ENCODE peak calls at places on chromosomes 11 and 22, in five cellular contexts. Z, K, T, P and Y are unnamed samples. For H3K9me3, the result is how much of the 10 kb centered on the place peaks cover.

GRCh38 chr11:44694443-44694842 is 32.3 kb upstream of the TSPAN18 start:
- DNase-seq in T (peak), K (no peak), P (no peak), Z (peak), Y (no peak)

GRCh38 chr11:114358711-114359110 is 41.6 kb downstream of the C11orf71 start:
- DNase-seq in T (no peak), K (no peak), P (no peak), Z (no peak), Y (no peak)

GRCh38 chr11:69890476-69890875 is 71.3 kb upstream of the FGF3 start:
- DNase-seq in Z (no peak), K (no peak), P (no peak), T (no peak), Y (no peak)

GRCh38 chr11:57324154-57324885 is 432 bp downstream of the TNKS1BP1 start:
- DNase-seq in P (peak), K (peak), Z (no peak), T (no peak), Y (peak)

GRCh38 chr11:129749141-129749540 is 66.5 kb upstream of the TMEM45B start:
- DNase-seq in K (no peak), P (no peak), T (no peak), Z (no peak), Y (no peak)

GRCh38 chr11:61777234-61778090 is 14.9 kb downstream of the TMEM258 start:
- DNase-seq in K (peak), P (peak), Z (no peak), T (peak), Y (peak)

GRCh38 chr11:116404143-116404800 is 368.5 kb downstream of the BUD13 start:
- DNase-seq in T (no peak), K (no peak), Z (no peak), P (no peak), Y (no peak)

GRCh38 chr11:64136767-64137166 is 29.1 kb downstream of the MACROD1 start:
- DNase-seq in K (peak), P (no peak), Z (no peak), T (no peak), Y (no peak)

GRCh38 chr22:45235851-45236342 is 4.8 kb downstream of the KIAA0930 start:
- DNase-seq in K (no peak), T (no peak), P (no peak), Z (peak), Y (no peak)

GRCh38 chr22:32827061-32827602 is 25.6 kb downstream of the TIMP3 start:
- DNase-seq in K (no peak), P (no peak), T (no peak), Z (no peak), Y (no peak)

GRCh38 chr22:32826537-32826936 is 25.0 kb downstream of the TIMP3 start:
- DNase-seq in K (no peak), P (no peak), Z (no peak), T (no peak), Y (no peak)

GRCh38 chr22:32829451-32829851 is 27.9 kb downstream of the TIMP3 start:
- DNase-seq in K (no peak), P (no peak), T (no peak), Z (no peak), Y (no peak)

GRCh38 chr22:32828561-32828960 is 27.1 kb downstream of the TIMP3 start:
- DNase-seq in K (no peak), Z (no peak), P (no peak), T (no peak), Y (no peak)

GRCh38 chr22:32828150-32828549 is 26.6 kb downstream of the TIMP3 start:
- DNase-seq in T (no peak), P (no peak), Z (no peak), K (no peak), Y (no peak)
- H3K27ac ChIP-seq in T (no peak), P (no peak), Z (no peak), K (no peak), Y (no peak)

GRCh38 chr22:47332246-47332980 is 570.0 kb downstream of the TBC1D22A start:
- DNase-seq in Z (no peak), T (no peak), P (no peak), K (no peak), Y (no peak)
- H3K9me3 ChIP-seq in Z (under half), T (under half), P (under half), K (under half), Y (half or more)

DNA sequence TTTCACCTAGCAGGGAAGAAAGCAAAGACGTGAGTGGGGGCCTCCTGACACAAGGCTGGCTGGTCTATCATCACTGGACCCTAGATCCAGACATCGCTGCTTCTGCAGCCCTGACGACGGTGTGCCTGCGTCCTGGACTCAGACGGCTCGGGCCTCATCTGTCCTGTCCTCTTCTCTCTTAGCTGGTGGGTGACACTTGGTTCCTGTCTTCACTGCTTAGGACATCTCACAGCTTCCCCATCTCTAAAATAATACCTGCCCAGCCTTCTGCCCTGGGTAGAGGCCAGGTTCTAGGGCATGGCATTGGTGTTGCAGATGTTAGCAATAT is 41.3 kb downstream of the APOL1 start:
- DNase-seq in P (no peak), K (no peak), Z (no peak), T (no peak), Y (no peak)
- H3K4me3 ChIP-seq in P (no peak), K (no peak), Z (no peak), T (no peak), Y (no peak)

GRCh38 chr11:119077839-119078238 is 6.8 kb upstream of the HMBS start:
- DNase-seq in K (no peak), Z (no peak), P (no peak), T (no peak), Y (no peak)

GRCh38 chr11:119084663-119085522 is at the start of gene HMBS:
- DNase-seq in Z (peak), T (peak), K (peak), P (peak), Y (peak)

GRCh38 chr11:119078675-119079420 is 5.8 kb upstream of the HMBS start:
- DNase-seq in Z (no peak), K (no peak), P (no peak), T (no peak), Y (no peak)

GRCh38 chr11:119085523-119085878 is 820 bp downstream of the HMBS start:
- DNase-seq in T (no peak), P (no peak), K (no peak), Z (no peak), Y (no peak)

DNA sequence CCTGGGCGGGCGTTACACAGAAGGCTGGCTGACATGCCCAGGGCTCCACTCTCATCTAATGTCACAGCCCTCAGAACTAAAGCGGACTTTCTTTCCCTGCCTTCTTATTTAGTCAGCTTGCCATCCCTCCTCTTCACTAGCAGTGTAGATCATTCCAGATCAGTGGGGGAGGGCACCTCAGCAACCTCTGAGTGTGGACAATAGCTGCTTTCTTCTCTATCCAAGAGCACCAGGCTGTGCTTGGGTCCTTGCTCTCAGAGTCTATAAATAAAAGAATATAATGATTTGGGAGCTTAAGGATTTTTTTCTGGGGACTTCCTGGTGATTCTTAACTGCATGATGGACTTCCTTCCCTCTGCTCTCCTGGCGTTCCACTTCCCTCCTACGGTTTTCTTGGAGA is 3.0 kb upstream of the HMBS start:
- DNase-seq in K (no peak), Z (no peak), P (no peak), T (no peak), Y (no peak)
- H3K27ac ChIP-seq in K (no peak), Z (no peak), P (no peak), T (no peak), Y (no peak)